ENCODE peak calls at places on chromosomes 6 and 20, in eight cellular contexts. W, R, B, E, F, X, Z and K are unnamed samples.

GRCh38 chr6:12356983-12357972 is 67.1 kb downstream of the EDN1 start:
- DNase-seq in Z (no peak), R (no peak), X (no peak), F (no peak), E (no peak), B (no peak), W (no peak), K (no peak)

GRCh38 chr20:20711413-20711812 is 1.0 kb downstream of the RALGAPA2 start:
- DNase-seq in F (no peak), W (no peak), R (peak), E (no peak), B (no peak), X (no peak), Z (no peak), K (no peak)

GRCh38 chr6:44558315-44559227 is 171.1 kb downstream of the CDC5L start:
- DNase-seq in F (no peak), Z (no peak), B (no peak), W (no peak), X (no peak), R (no peak), E (no peak), K (no peak)

GRCh38 chr20:4875578-4876067 is 125.7 kb downstream of the SLC23A2 start:
- DNase-seq in E (no peak), W (no peak), R (peak), X (no peak), F (no peak), B (no peak), Z (no peak), K (no peak)

GRCh38 chr6:43609402-43609801 is 19.7 kb downstream of the GTPBP2 start:
- DNase-seq in W (no peak), Z (no peak), B (no peak), F (no peak), R (no peak), X (no peak), E (no peak), K (no peak)

GRCh38 chr6:70834520-70834919 is 122.3 kb downstream of the B3GAT2 start:
- DNase-seq in F (no peak), B (no peak), W (no peak), X (no peak), Z (no peak), E (no peak), R (no peak), K (no peak)

GRCh38 chr6:51049983-51050877 is 231.6 kb downstream of the TFAP2B start:
- DNase-seq in Z (no peak), E (no peak), F (peak), X (no peak), B (no peak), W (no peak), R (no peak), K (no peak)

GRCh38 chr6:170291271-170292110 is 613 bp upstream of the DLL1 start:
- DNase-seq in W (peak), B (peak), E (peak), Z (no peak), R (peak), F (no peak), X (peak), K (no peak)

GRCh38 chr20:49713779-49714712 is at the start of gene B4GALT5:
- DNase-seq in X (peak), R (peak), F (peak), E (peak), Z (peak), B (peak), W (peak), K (no peak)

GRCh38 chr6:70162972-70163371 is 139.9 kb downstream of the COL9A1 start:
- DNase-seq in R (no peak), W (no peak), Z (no peak), F (peak), X (no peak), B (no peak), E (no peak), K (no peak)

GRCh38 chr20:9467995-9468394 is 46.4 kb upstream of the LAMP5 start:
- DNase-seq in F (peak), B (no peak), X (no peak), W (no peak), E (no peak), Z (no peak), R (no peak), K (no peak)

GRCh38 chr6:24780206-24780605 is 5.5 kb downstream of the GMNN start:
- DNase-seq in R (no peak), Z (no peak), F (no peak), B (no peak), W (no peak), E (no peak), X (no peak), K (no peak)

GRCh38 chr6:70547313-70547712 is 19.4 kb upstream of the SDHAF4 start:
- DNase-seq in B (no peak), F (no peak), R (no peak), X (no peak), W (no peak), E (no peak), Z (no peak), K (no peak)

GRCh38 chr6:42424906-42425474 is 26.7 kb downstream of the TRERF1 start:
- DNase-seq in B (no peak), W (no peak), X (no peak), E (no peak), Z (no peak), R (no peak), F (no peak), K (no peak)

GRCh38 chr20:43853174-43853803 is 61.4 kb upstream of the TOX2 start:
- DNase-seq in B (no peak), Z (no peak), X (no peak), F (no peak), W (no peak), R (no peak), E (no peak), K (no peak)

GRCh38 chr20:17856024-17856564 is 112.5 kb downstream of the SNX5 start:
- DNase-seq in Z (no peak), R (no peak), W (peak), X (no peak), E (peak), B (no peak), F (no peak), K (no peak)

GRCh38 chr6:168583821-168584220 is 142.8 kb downstream of the SMOC2 start:
- DNase-seq in X (no peak), E (no peak), R (no peak), F (no peak), Z (no peak), W (peak), B (no peak), K (no peak)

GRCh38 chr6:158644227-158645063 is at the start of gene DYNLT1:
- DNase-seq in X (peak), F (peak), R (peak), B (peak), Z (peak), E (peak), W (peak), K (peak)

GRCh38 chr6:99490608-99491007 is 24.6 kb downstream of the USP45 start:
- DNase-seq in X (no peak), W (no peak), R (no peak), B (no peak), Z (no peak), E (no peak), F (no peak), K (no peak)

GRCh38 chr6:42791706-42792320 is 10.0 kb downstream of the BICRAL start:
- DNase-seq in B (no peak), X (no peak), W (no peak), R (no peak), F (no peak), E (no peak), Z (no peak), K (no peak)

GRCh38 chr6:132060591-132060990 is 109.4 kb upstream of the CCN2 start:
- DNase-seq in B (no peak), Z (no peak), E (no peak), X (no peak), F (no peak), W (no peak), R (no peak), K (no peak)

DNA sequence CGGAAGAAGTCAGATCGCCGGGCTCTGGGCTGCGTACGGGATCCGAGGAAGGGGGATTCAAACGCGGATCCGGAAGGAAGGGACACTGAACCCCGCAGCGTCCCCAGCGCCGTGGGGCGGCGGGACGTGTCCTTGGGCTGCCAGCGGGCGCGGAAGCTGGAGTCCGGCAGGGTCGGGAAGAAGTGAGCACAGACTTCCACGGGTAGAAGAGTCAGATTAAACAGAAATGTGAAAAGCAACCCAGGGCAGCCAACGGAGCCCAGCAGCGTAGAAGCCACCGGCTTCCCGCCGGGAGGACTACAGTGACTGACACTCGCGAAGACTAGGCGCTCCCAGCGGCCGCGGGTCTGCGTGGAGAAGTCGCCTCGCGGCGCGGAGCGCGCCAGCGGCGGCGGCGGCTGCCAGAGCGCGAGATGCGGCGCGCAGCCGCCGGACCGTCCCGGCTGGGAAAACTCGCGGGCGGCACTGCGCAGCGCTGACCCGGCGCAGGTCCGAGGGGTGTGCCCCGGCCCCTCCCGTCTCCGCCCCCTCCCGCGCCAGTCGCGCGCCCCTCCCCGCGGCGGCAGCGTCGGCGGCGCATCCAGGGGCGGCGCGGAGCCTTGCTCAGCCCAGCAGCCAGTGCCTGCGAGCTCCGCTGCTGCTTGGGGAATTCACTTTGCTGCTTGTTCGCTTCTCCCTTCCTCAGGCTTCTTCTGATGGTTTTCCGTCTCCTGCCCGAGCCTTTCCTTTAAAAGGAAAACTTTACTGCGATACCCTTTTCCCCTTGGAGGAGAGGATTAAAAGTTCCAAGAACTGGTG is at the start of gene SAMD5:
- DNase-seq in B (peak), E (peak), W (peak), Z (peak), X (peak), R (peak), F (peak), K (no peak)
- TF ChIP-seq POLR2A in B (peak), E (no peak), W (no peak), Z (no peak), X (no peak), R (peak), F (no peak), K (no peak)

GRCh38 chr6:15769471-15770088 is 106.8 kb upstream of the DTNBP1 start:
- DNase-seq in F (peak), B (no peak), E (no peak), R (no peak), W (no peak), X (no peak), Z (no peak), K (no peak)

GRCh38 chr6:15763364-15763763 is 100.5 kb upstream of the DTNBP1 start:
- DNase-seq in X (no peak), Z (no peak), E (no peak), B (no peak), W (no peak), F (no peak), R (no peak), K (no peak)

GRCh38 chr6:15758631-15759215 is 95.9 kb upstream of the DTNBP1 start:
- DNase-seq in F (no peak), Z (no peak), E (no peak), B (no peak), R (no peak), X (no peak), W (no peak), K (no peak)

GRCh38 chr6:15761045-15761502 is 98.2 kb upstream of the DTNBP1 start:
- DNase-seq in X (no peak), E (no peak), F (no peak), R (no peak), W (no peak), Z (no peak), B (no peak), K (no peak)

GRCh38 chr6:15763827-15764226 is 101.0 kb upstream of the DTNBP1 start:
- DNase-seq in Z (peak), W (no peak), F (no peak), X (no peak), B (no peak), E (no peak), R (peak), K (no peak)
- H3K27ac ChIP-seq in Z (peak), W (no peak), F (no peak), X (no peak), B (no peak), E (no peak), R (no peak), K (no peak)

GRCh38 chr6:162442675-162443074 is 284.9 kb downstream of the PRKN start:
- DNase-seq in X (no peak), E (no peak), B (no peak), Z (no peak), W (no peak), R (peak), F (no peak), K (no peak)
- TF ChIP-seq CTCF in X (peak), E (no peak), B (no peak), Z (peak), W (no peak), R (no peak), F (peak), K (peak)

GRCh38 chr20:3781153-3781910 is at the start of gene SPEF1:
- DNase-seq in X (peak), E (peak), F (peak), R (peak), W (peak), Z (peak), B (peak), K (no peak)
- TF ChIP-seq POLR2A in X (no peak), E (no peak), F (no peak), R (no peak), W (no peak), Z (no peak), B (peak), K (no peak)

DNA sequence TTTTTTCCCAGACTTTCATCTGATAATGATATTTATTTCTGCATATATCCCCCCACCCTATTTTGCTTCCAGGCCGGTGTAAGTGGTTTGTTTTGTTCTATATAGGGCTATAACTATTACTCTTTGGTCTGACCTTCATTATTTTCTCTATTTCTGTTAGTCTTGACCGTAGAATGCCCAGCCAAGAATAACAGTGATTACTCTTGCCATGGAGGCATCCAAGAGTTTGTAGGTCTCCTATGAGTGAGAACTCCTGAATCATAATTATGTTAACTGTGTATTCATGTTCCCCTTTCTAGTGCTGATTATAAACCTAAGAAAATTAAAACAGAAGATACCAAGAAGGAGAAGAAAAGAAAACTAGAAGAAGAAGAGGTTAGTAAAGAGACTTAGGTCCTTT is 52.2 kb downstream of the TOP1 start:
- DNase-seq in F (no peak), X (no peak), E (no peak), W (no peak), B (no peak), Z (no peak), R (no peak), K (no peak)
- H3K27ac ChIP-seq in F (no peak), X (no peak), E (no peak), W (no peak), B (no peak), Z (no peak), R (no peak), K (no peak)

GRCh38 chr6:917939-918338 is 225.0 kb upstream of the EXOC2 start:
- DNase-seq in X (no peak), B (no peak), W (no peak), R (no peak), E (no peak), Z (no peak), F (no peak), K (no peak)

GRCh38 chr6:917296-917695 is 224.4 kb upstream of the EXOC2 start:
- DNase-seq in X (no peak), B (no peak), Z (no peak), R (no peak), F (no peak), W (no peak), E (no peak), K (no peak)

GRCh38 chr6:907928-908327 is 215.0 kb upstream of the EXOC2 start:
- DNase-seq in X (no peak), B (no peak), W (no peak), E (no peak), R (no peak), Z (no peak), F (no peak), K (no peak)

GRCh38 chr6:916160-916559 is 223.2 kb upstream of the EXOC2 start:
- DNase-seq in B (no peak), R (no peak), E (no peak), X (no peak), F (no peak), W (no peak), Z (no peak), K (no peak)

GRCh38 chr6:912871-913663 is 220.1 kb upstream of the EXOC2 start:
- DNase-seq in X (no peak), R (peak), F (peak), W (peak), Z (no peak), B (no peak), E (no peak), K (no peak)
- TF ChIP-seq CTCF in X (peak), R (peak), F (peak), W (peak), Z (no peak), B (no peak), E (no peak), K (peak)

GRCh38 chr6:110179406-110180227 is at the start of gene WASF1:
- DNase-seq in W (peak), F (peak), X (peak), R (peak), E (peak), Z (peak), B (peak), K (peak)
- TF ChIP-seq POLR2A in W (no peak), F (peak), X (no peak), R (no peak), E (peak), Z (peak), B (peak), K (no peak)

GRCh38 chr6:30507849-30508843 is 18.8 kb downstream of the HLA-E start:
- DNase-seq in R (no peak), X (no peak), E (no peak), Z (no peak), B (no peak), W (no peak), F (no peak), K (no peak)

GRCh38 chr6:30510419-30510818 is 21.1 kb downstream of the HLA-E start:
- DNase-seq in E (no peak), Z (no peak), W (no peak), X (no peak), R (no peak), F (no peak), B (no peak), K (no peak)

GRCh38 chr6:30508890-30509736 is 19.8 kb downstream of the HLA-E start:
- DNase-seq in Z (no peak), R (no peak), X (no peak), F (no peak), E (no peak), W (no peak), B (no peak), K (no peak)

GRCh38 chr6:30513451-30513850 is 24.1 kb downstream of the HLA-E start:
- DNase-seq in Z (no peak), R (no peak), E (no peak), W (no peak), F (no peak), B (no peak), X (no peak), K (no peak)

DNA sequence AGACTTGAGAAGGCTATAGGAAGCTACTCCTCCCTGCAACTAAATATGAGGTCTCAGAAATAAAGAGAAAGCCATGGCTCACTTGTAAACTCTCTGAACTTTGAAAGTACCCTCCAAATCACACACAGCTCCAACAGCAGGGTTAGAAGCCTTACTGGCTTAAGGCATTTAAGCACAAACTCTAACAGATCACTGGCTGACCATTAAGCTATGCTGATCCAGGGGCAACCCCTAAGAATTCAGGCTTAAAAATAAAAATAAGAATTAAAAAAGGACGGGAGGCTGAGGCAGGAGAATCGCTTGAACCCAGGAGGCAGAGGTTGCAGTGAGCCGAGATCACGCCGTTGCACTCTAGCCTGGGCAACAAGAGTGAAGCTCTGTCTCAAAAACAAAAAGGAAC is 21.8 kb downstream of the HLA-E start:
- DNase-seq in W (no peak), F (no peak), Z (no peak), E (no peak), X (no peak), B (no peak), R (no peak), K (no peak)
- H3K27ac ChIP-seq in W (no peak), F (no peak), Z (no peak), E (no peak), X (no peak), B (peak), R (no peak), K (peak)

DNA sequence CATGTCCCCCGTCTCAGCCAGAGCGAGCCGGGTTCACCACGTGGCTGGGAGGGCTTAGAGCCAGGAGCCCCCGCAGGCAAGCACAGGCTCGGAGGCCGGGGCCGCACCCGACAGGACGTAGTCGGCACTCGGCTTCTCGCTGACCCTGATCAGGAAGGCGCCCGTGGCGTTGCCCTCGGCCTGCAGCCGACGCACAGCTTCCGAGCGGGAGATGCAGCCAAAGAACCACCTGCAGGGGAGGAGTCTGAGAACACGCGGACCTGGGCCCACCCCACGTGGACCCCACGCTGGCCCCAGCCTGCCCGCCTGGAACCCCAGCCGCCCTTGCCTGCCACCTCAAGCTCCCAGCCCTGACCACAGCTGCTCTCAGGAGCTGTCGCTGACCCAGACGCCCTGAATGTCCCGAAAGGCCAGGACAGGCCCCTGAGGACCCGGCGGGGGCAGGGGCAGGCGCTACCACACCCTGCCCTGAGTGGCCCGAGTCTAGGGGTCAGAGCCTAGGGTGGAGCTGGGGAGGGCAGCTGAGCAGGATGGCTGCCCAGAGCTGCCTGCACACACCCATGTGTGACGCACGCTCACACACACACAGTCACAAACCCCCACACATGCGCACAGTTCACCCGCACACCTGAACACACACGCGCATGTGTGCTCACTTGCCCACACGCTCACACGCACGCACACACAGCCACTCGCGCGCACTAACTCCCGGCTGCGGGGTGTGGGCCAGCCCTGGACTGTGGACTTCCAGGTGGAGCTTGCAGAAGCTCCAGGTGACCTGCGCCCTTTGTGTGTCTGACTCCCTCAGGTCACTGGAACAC is 2.1 kb downstream of the PTK6 start:
- DNase-seq in E (no peak), B (peak), W (peak), Z (no peak), X (no peak), F (peak), R (no peak), K (no peak)
- TF ChIP-seq CTCF in E (no peak), B (no peak), W (no peak), Z (no peak), X (no peak), F (no peak), R (no peak), K (no peak)

GRCh38 chr6:105273589-105273988 is 93.8 kb upstream of the POPDC3 start:
- DNase-seq in E (no peak), Z (no peak), W (no peak), R (no peak), B (no peak), X (no peak), F (no peak), K (no peak)
- TF ChIP-seq POLR2A in E (no peak), Z (no peak), W (no peak), R (no peak), B (no peak), X (no peak), F (no peak), K (no peak)